ENCODE peak calls at places on chromosome 3, in ten cellular contexts. U, L, Y, F, A, R, B, T, C and E are unnamed samples.

GRCh38 chr3:135040321-135041110 is 245.5 kb downstream of the EPHB1 start:
- DNase-seq in L (no peak), B (no peak), C (no peak), A (no peak), Y (no peak), R (no peak), F (no peak), T (no peak), U (no peak), E (no peak)

GRCh38 chr3:52498134-52499054 is 3.3 kb downstream of the STAB1 start:
- DNase-seq in B (no peak), U (no peak), A (no peak), C (peak; percentile 14), Y (no peak), L (no peak), R (no peak), T (no peak), F (no peak), E (no peak)

GRCh38 chr3:14429237-14429636 is 26.8 kb downstream of the SLC6A6 start:
- DNase-seq in T (no peak), C (no peak), F (no peak), U (no peak), Y (no peak), L (no peak), B (no peak), A (no peak), R (no peak), E (peak; percentile 56)

GRCh38 chr3:67044295-67044694 is 46.2 kb downstream of the KBTBD8 start:
- DNase-seq in A (no peak), C (no peak), F (no peak), R (no peak), L (no peak), B (no peak), Y (no peak), U (no peak), T (no peak), E (no peak)

GRCh38 chr3:123869165-123869564 is 15.0 kb downstream of the MYLK start:
- DNase-seq in R (no peak), F (no peak), B (no peak), U (no peak), A (no peak), C (no peak), T (no peak), L (no peak), Y (no peak), E (no peak)

GRCh38 chr3:174466471-174467054 is 392.6 kb upstream of the NAALADL2 start:
- DNase-seq in L (no peak), Y (no peak), B (no peak), T (no peak), F (no peak), U (no peak), A (no peak), C (no peak), R (no peak), E (no peak)

GRCh38 chr3:100915706-100916105 is 77.5 kb downstream of the ABI3BP start:
- DNase-seq in R (no peak), T (no peak), L (no peak), B (no peak), C (no peak), A (no peak), Y (no peak), F (no peak), U (no peak), E (no peak)

GRCh38 chr3:153903430-153903829 is 217.8 kb upstream of the ARHGEF26 start:
- DNase-seq in C (no peak), L (no peak), A (no peak), Y (no peak), R (no peak), U (no peak), F (no peak), B (no peak), T (no peak), E (peak; percentile 2)

GRCh38 chr3:107543666-107544065 is 20.9 kb downstream of the BBX start:
- DNase-seq in Y (no peak), T (no peak), U (no peak), F (no peak), L (no peak), A (no peak), B (no peak), C (no peak), R (no peak), E (peak; percentile 35)

GRCh38 chr3:172869356-172869755 is 118.8 kb downstream of the ECT2 start:
- DNase-seq in U (no peak), F (peak; percentile 65), A (no peak), Y (peak; percentile 9), L (no peak), R (no peak), C (peak; percentile 21), T (no peak), B (no peak), E (no peak)

GRCh38 chr3:156298014-156298413 is 177.6 kb downstream of the KCNAB1 start:
- DNase-seq in L (no peak), F (no peak), T (no peak), C (no peak), Y (no peak), A (no peak), R (no peak), U (no peak), B (no peak), E (no peak)

GRCh38 chr3:168081171-168081771 is 14.5 kb downstream of the GOLIM4 start:
- DNase-seq in A (no peak), L (no peak), B (no peak), Y (no peak), C (peak; percentile 13), F (no peak), T (no peak), R (no peak), U (no peak), E (no peak)

GRCh38 chr3:141368062-141368924 is at the start of gene ZBTB38:
- DNase-seq in Y (peak; percentile 100), R (peak; percentile 84), B (peak; percentile 21), F (peak; percentile 88), U (peak; percentile 54), T (no peak), C (peak; percentile 81), L (no peak), A (peak; percentile 63), E (peak; percentile 97)

GRCh38 chr3:126971891-126972351 is 11.0 kb upstream of the PLXNA1 start:
- DNase-seq in L (no peak), Y (no peak), F (no peak), C (no peak), B (no peak), R (peak; percentile 28), U (no peak), T (no peak), A (peak; percentile 40), E (no peak)

GRCh38 chr3:184491867-184492615 is 69.5 kb upstream of the EPHB3 start:
- DNase-seq in R (no peak), C (no peak), L (no peak), T (no peak), Y (no peak), F (no peak), B (no peak), A (no peak), U (no peak), E (peak; percentile 14)

GRCh38 chr3:56989434-56990294 is 70.8 kb upstream of the SPATA12 start:
- DNase-seq in Y (no peak), F (no peak), U (no peak), C (no peak), B (no peak), L (no peak), A (no peak), T (no peak), R (no peak), E (no peak)

GRCh38 chr3:113405180-113405579 is 36.1 kb downstream of the CFAP44 start:
- DNase-seq in B (no peak), F (no peak), A (peak; percentile 7), C (no peak), R (no peak), U (no peak), L (no peak), T (no peak), Y (no peak), E (no peak)

GRCh38 chr3:136247436-136247835 is 2.7 kb upstream of the PCCB start:
- DNase-seq in F (no peak), Y (no peak), A (no peak), T (no peak), C (no peak), B (no peak), R (no peak), L (peak; percentile 49), U (no peak), E (no peak)

GRCh38 chr3:32891365-32891764 is 60.1 kb upstream of the CCR4 start:
- DNase-seq in Y (no peak), R (no peak), U (no peak), C (no peak), L (no peak), B (no peak), A (no peak), T (no peak), F (no peak), E (no peak)

GRCh38 chr3:156187146-156187769 is 66.9 kb downstream of the KCNAB1 start:
- DNase-seq in B (no peak), L (no peak), A (no peak), Y (no peak), T (no peak), C (no peak), R (no peak), U (no peak), F (no peak), E (no peak)

GRCh38 chr3:143835312-143835711 is 13.0 kb downstream of the SLC9A9 start:
- DNase-seq in C (no peak), T (no peak), R (no peak), U (no peak), Y (no peak), L (no peak), A (no peak), B (no peak), F (no peak), E (no peak)

GRCh38 chr3:103818800-103819199 is 1384.0 kb downstream of the ZPLD1 start:
- DNase-seq in R (no peak), T (no peak), B (no peak), F (no peak), Y (no peak), A (no peak), L (peak; percentile 19), C (no peak), U (no peak), E (no peak)

GRCh38 chr3:56596441-56596840 is 39.5 kb downstream of the CCDC66 start:
- DNase-seq in L (no peak), T (no peak), R (no peak), A (no peak), F (no peak), C (no peak), Y (no peak), U (no peak), B (no peak), E (no peak)

GRCh38 chr3:100748967-100749366 is 39.7 kb downstream of the TFG start:
- DNase-seq in R (no peak), U (no peak), B (no peak), C (no peak), L (no peak), F (no peak), T (no peak), Y (no peak), A (no peak), E (no peak)

GRCh38 chr3:43874290-43874689 is 183.6 kb downstream of the ABHD5 start:
- DNase-seq in A (no peak), F (peak; percentile 51), L (no peak), C (no peak), U (no peak), T (no peak), Y (no peak), R (no peak), B (no peak), E (no peak)